ENCODE peak calls at places on chromosomes 5 and 9, in six cellular contexts. U is NCI-H1092 treated with DMSO at 0.1 percent for 48 hours; Z is activated CD4-positive, alpha-beta T cell treated with anti-CD3 and anti-CD28 coated beads, Interleukin-2, amount 50 U/mL, for 1 hour; T is GM18507; P is stromal cell of bone marrow; L is NCI-H1105 treated with DMSO at 0.1 percent for 48 hours. N is an unnamed sample.

GRCh38 chr9:81476808-81477207 is 212.5 kb downstream of the TLE1 start:
- DNase-seq in U (no peak), Z (no peak), T (no peak), P (no peak), L (no peak), N (no peak)

GRCh38 chr5:179257190-179257741 is 88.0 kb downstream of the ADAMTS2 start:
- DNase-seq in U (no peak), Z (no peak), T (no peak), P (no peak), L (no peak), N (no peak)

GRCh38 chr9:94182532-94182931 is 76.6 kb upstream of the ZNF169 start:
- DNase-seq in U (no peak), Z (no peak), T (no peak), P (no peak), L (no peak), N (no peak)

GRCh38 chr5:153895266-153895665 is 143.4 kb downstream of the FAM114A2 start:
- DNase-seq in U (no peak), Z (no peak), T (no peak), P (no peak), L (no peak), N (no peak)

GRCh38 chr9:6557883-6558282 is 87.6 kb downstream of the GLDC start:
- DNase-seq in U (peak), Z (no peak), T (no peak), P (no peak), L (peak), N (no peak)

GRCh38 chr9:136316271-136316751 is 11.0 kb upstream of the GPSM1 start:
- DNase-seq in U (no peak), Z (no peak), T (no peak), P (no peak), L (no peak), N (no peak)

GRCh38 chr5:50463726-50464125 is 22.6 kb upstream of the EMB start:
- DNase-seq in U (no peak), Z (no peak), T (no peak), P (no peak), L (no peak), N (no peak)

GRCh38 chr5:35138232-35138631 is 90.5 kb upstream of the AGXT2 start:
- DNase-seq in U (no peak), Z (no peak), T (no peak), P (no peak), L (no peak), N (peak)

GRCh38 chr5:95178046-95178651 is 106.7 kb downstream of the MCTP1 start:
- DNase-seq in U (peak), Z (no peak), T (no peak), P (peak), L (peak), N (peak)

GRCh38 chr9:119790022-119790421 is 420.8 kb upstream of the BRINP1 start:
- DNase-seq in U (no peak), Z (no peak), T (no peak), P (no peak), L (no peak), N (no peak)

GRCh38 chr5:125575561-125576504 is 829.4 kb upstream of the ZNF608 start:
- DNase-seq in U (peak), Z (no peak), T (no peak), P (no peak), L (peak), N (peak)

GRCh38 chr5:109063223-109063622 is 315.5 kb downstream of the FER start:
- DNase-seq in U (no peak), Z (no peak), T (no peak), P (peak), L (no peak), N (no peak)

N was measured in SK-MEL-5.